ENCODE peak calls at places on chromosomes 5 and 9, in five cellular contexts. R, A, F, S and J are unnamed samples.
A peak's percentile ranks its signal among the peaks of the same experiment; 100 is the strongest.

GRCh38 chr5:55101556-55102276 is 730 bp upstream of the GZMA start:
- DNase-seq in R (no peak), A (no peak), F (no peak), S (no peak), J (no peak)

GRCh38 chr9:37667706-37668672 is 17.2 kb downstream of the FRMPD1 start:
- DNase-seq in R (no peak), A (no peak), F (peak; percentile 62), S (no peak), J (no peak)

GRCh38 chr5:153276151-153276550 is 214.3 kb upstream of the GRIA1 start:
- DNase-seq in R (no peak), A (no peak), F (peak; percentile 76), S (peak; percentile 70), J (peak; percentile 17)

GRCh38 chr5:142514196-142514595 is 171.7 kb downstream of the FGF1 start:
- DNase-seq in R (no peak), A (no peak), F (no peak), S (no peak), J (no peak)

GRCh38 chr5:95892784-95893354 is 68.8 kb downstream of the ELL2 start:
- DNase-seq in R (no peak), A (no peak), F (peak; percentile 62), S (no peak), J (peak; percentile 54)

GRCh38 chr9:81002242-81002641 is 687.1 kb downstream of the TLE1 start:
- DNase-seq in R (no peak), A (no peak), F (no peak), S (no peak), J (no peak)

GRCh38 chr5:19047277-19047676 is 940.7 kb downstream of the CDH18 start:
- DNase-seq in R (no peak), A (no peak), F (peak; percentile 66), S (no peak), J (no peak)

GRCh38 chr5:16265141-16265540 is 85.5 kb upstream of the MARCHF11 start:
- DNase-seq in R (no peak), A (no peak), F (no peak), S (no peak), J (no peak)

GRCh38 chr9:93857528-93857927 is 97.6 kb downstream of the BARX1 start:
- DNase-seq in R (no peak), A (no peak), F (no peak), S (no peak), J (no peak)

GRCh38 chr5:168818586-168818985 is 239.4 kb upstream of the PANK3 start:
- DNase-seq in R (no peak), A (no peak), F (no peak), S (no peak), J (no peak)

GRCh38 chr5:122220498-122220897 is 91.2 kb downstream of the ZNF474 start:
- DNase-seq in R (no peak), A (no peak), F (no peak), S (no peak), J (no peak)

GRCh38 chr9:12916037-12916436 is 141.2 kb downstream of the LURAP1L start:
- DNase-seq in R (no peak), A (no peak), F (no peak), S (peak; percentile 22), J (peak; percentile 66)

GRCh38 chr5:176677209-176677931 is 30.1 kb downstream of the TSPAN17 start:
- DNase-seq in R (no peak), A (no peak), F (no peak), S (no peak), J (no peak)

GRCh38 chr9:36332006-36332405 is 68.1 kb downstream of the RNF38 start:
- DNase-seq in R (no peak), A (no peak), F (no peak), S (no peak), J (peak; percentile 10)

GRCh38 chr9:91500509-91501011 is 76.9 kb upstream of the NFIL3 start:
- DNase-seq in R (no peak), A (no peak), F (no peak), S (no peak), J (peak; percentile 72)

GRCh38 chr5:1749346-1750124 is 50.1 kb downstream of the MRPL36 start:
- DNase-seq in R (peak; percentile 61), A (no peak), F (peak; percentile 5), S (no peak), J (no peak)
- TF ChIP-seq CTCF in R (no peak), A (no peak), F (no peak), S (no peak), J (no peak)

DNA sequence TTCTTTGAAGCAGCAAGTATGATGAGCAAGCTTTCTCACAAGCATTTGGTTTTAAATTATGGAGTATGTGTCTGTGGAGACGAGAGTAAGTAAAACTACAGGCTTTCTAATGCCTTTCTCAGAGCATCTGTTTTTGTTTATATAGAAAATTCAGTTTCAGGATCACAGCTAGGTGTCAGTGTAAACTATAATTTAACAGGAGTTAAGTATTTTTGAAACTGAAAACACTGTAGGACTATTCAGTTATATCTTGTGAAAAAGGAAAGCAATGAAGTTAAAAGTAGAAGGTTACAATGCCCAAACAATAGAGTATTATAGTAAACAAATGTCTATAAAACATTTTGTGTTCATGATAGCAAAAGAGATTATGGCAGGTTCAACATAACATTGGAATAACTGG is 88.6 kb downstream of the JAK2 start:
- DNase-seq in R (no peak), A (no peak), F (no peak), S (no peak), J (no peak)
- TF ChIP-seq CTCF in R (no peak), A (no peak), F (no peak), S (no peak), J (no peak)

GRCh38 chr5:2110137-2110933 is 227.6 kb upstream of the IRX4 start:
- DNase-seq in R (no peak), A (no peak), F (no peak), S (no peak), J (no peak)
- TF ChIP-seq CTCF in R (no peak), A (no peak), F (no peak), S (no peak), J (no peak)

DNA sequence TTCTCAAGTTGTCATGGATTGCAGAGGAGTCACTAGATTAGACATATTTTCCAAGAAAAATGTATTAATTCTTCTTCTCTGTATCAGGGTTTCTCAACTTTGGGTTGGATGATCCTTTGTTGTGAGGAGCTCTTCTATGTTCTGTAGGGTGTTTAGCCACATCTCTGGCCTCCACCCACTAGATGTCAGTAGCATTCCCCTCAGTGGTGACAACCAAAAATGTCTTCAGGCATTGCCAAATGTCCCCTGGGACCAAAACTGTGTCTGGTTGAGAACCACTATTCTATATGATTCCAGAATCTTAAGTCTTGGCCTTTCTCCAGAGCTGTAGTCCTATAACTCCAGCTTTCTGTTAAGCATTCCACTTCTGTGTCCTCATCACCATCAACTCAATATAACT is 220.9 kb downstream of the KIAA0825 start:
- DNase-seq in R (no peak), A (no peak), F (no peak), S (no peak), J (no peak)
- TF ChIP-seq CTCF in R (no peak), A (no peak), F (no peak), S (no peak), J (no peak)

DNA sequence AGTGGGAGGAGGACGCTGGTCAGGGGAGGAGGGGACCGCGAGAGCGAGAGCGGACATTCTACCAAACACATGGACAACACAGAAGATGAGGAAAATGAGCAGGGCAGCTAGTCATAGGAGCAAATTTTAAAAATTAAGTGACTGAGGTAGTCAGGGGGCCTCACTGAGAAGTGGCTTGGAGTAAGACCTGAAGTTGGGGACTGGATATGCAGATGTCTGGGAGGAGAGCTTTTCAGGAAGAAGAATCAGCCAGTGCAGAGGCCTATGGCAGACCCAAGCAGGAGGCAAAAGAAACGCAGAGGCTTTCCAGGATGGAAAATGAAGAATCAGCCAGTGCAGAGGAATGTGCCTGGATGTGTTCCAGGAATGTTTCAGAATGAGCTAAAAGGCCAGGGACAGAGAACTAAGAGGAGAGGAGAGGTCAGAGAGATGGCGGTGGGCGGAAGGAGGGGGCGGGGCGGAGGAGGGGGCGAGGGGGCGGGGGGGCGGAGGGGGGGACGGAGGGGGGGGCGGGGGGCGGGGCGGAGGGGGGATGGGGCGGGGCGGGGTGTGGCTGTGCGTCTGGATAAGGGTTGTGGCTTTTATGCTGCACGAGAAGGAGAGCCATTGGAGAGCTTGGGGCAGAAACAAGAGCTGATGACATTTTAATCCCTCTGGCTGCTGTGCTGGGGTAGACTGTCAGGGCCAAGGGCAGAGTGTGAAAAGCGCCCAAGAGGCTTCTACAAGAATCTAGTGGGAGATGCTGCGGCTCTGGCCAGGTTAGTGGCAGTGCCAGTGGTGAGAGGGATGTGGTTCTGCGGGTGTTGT is 129.6 kb downstream of the KCNIP1 start:
- DNase-seq in R (no peak), A (peak; percentile 69), F (peak; percentile 28), S (no peak), J (peak; percentile 87)
- TF ChIP-seq CTCF in R (no peak), A (no peak), F (peak; percentile 2), S (peak; percentile 16), J (no peak)